ENCODE peak calls at places on chromosomes 16 and 17, in six cellular contexts. One of them, this sample, is unnamed.

GRCh38 chr17:4833178-4833940 is at the start of gene MINK1:
- DNase-seq in lung: peak
- DNase-seq in activated CD4-positive, alpha-beta T cell treated with anti-CD3 and anti-CD28 coated beads for 36 hours: peak
- DNase-seq in AG09319: peak
- DNase-seq in stimulated activated CD4-positive, alpha-beta T cell treated with anti-CD3 and anti-CD28 coated beads, Interleukin-15, amount 100 ng/mL, for 1 hour: peak
- DNase-seq in fibroblast of villous mesenchyme: peak
- DNase-seq in this sample: peak

GRCh38 chr16:997440-998051 is 16.0 kb downstream of the SOX8 start:
- DNase-seq in lung: peak
- DNase-seq in activated CD4-positive, alpha-beta T cell treated with anti-CD3 and anti-CD28 coated beads for 36 hours: peak
- DNase-seq in AG09319: no peak
- DNase-seq in stimulated activated CD4-positive, alpha-beta T cell treated with anti-CD3 and anti-CD28 coated beads, Interleukin-15, amount 100 ng/mL, for 1 hour: peak
- DNase-seq in fibroblast of villous mesenchyme: peak
- DNase-seq in this sample: peak

GRCh38 chr17:70855401-70856054 is 686.2 kb downstream of the KCNJ2 start:
- DNase-seq in lung: no peak
- DNase-seq in activated CD4-positive, alpha-beta T cell treated with anti-CD3 and anti-CD28 coated beads for 36 hours: no peak
- DNase-seq in AG09319: no peak
- DNase-seq in stimulated activated CD4-positive, alpha-beta T cell treated with anti-CD3 and anti-CD28 coated beads, Interleukin-15, amount 100 ng/mL, for 1 hour: no peak
- DNase-seq in fibroblast of villous mesenchyme: no peak
- DNase-seq in this sample: no peak

GRCh38 chr17:13634001-13634400 is 32.3 kb upstream of the HS3ST3A1 start:
- DNase-seq in lung: no peak
- DNase-seq in activated CD4-positive, alpha-beta T cell treated with anti-CD3 and anti-CD28 coated beads for 36 hours: no peak
- DNase-seq in AG09319: no peak
- DNase-seq in stimulated activated CD4-positive, alpha-beta T cell treated with anti-CD3 and anti-CD28 coated beads, Interleukin-15, amount 100 ng/mL, for 1 hour: no peak
- DNase-seq in fibroblast of villous mesenchyme: no peak
- DNase-seq in this sample: no peak

GRCh38 chr17:17098426-17099035 is 56.3 kb downstream of the MPRIP start:
- DNase-seq in lung: no peak
- DNase-seq in activated CD4-positive, alpha-beta T cell treated with anti-CD3 and anti-CD28 coated beads for 36 hours: no peak
- DNase-seq in AG09319: no peak
- DNase-seq in stimulated activated CD4-positive, alpha-beta T cell treated with anti-CD3 and anti-CD28 coated beads, Interleukin-15, amount 100 ng/mL, for 1 hour: no peak
- DNase-seq in fibroblast of villous mesenchyme: peak
- DNase-seq in this sample: no peak

GRCh38 chr17:16512011-16512410 is 20.0 kb upstream of the LRRC75A start:
- DNase-seq in lung: no peak
- DNase-seq in activated CD4-positive, alpha-beta T cell treated with anti-CD3 and anti-CD28 coated beads for 36 hours: no peak
- DNase-seq in AG09319: no peak
- DNase-seq in stimulated activated CD4-positive, alpha-beta T cell treated with anti-CD3 and anti-CD28 coated beads, Interleukin-15, amount 100 ng/mL, for 1 hour: no peak
- DNase-seq in fibroblast of villous mesenchyme: no peak
- DNase-seq in this sample: no peak

GRCh38 chr17:67178555-67178954 is 66.4 kb downstream of the HELZ start:
- DNase-seq in lung: no peak
- DNase-seq in activated CD4-positive, alpha-beta T cell treated with anti-CD3 and anti-CD28 coated beads for 36 hours: no peak
- DNase-seq in AG09319: no peak
- DNase-seq in stimulated activated CD4-positive, alpha-beta T cell treated with anti-CD3 and anti-CD28 coated beads, Interleukin-15, amount 100 ng/mL, for 1 hour: no peak
- DNase-seq in fibroblast of villous mesenchyme: no peak
- DNase-seq in this sample: no peak

GRCh38 chr17:40331743-40332641 is 23.0 kb downstream of the RARA start:
- DNase-seq in lung: peak
- DNase-seq in activated CD4-positive, alpha-beta T cell treated with anti-CD3 and anti-CD28 coated beads for 36 hours: peak
- DNase-seq in AG09319: peak
- DNase-seq in stimulated activated CD4-positive, alpha-beta T cell treated with anti-CD3 and anti-CD28 coated beads, Interleukin-15, amount 100 ng/mL, for 1 hour: no peak
- DNase-seq in fibroblast of villous mesenchyme: peak
- DNase-seq in this sample: no peak

GRCh38 chr16:11280616-11281522 is at the start of gene PRM1:
- DNase-seq in lung: no peak
- DNase-seq in activated CD4-positive, alpha-beta T cell treated with anti-CD3 and anti-CD28 coated beads for 36 hours: no peak
- DNase-seq in AG09319: no peak
- DNase-seq in stimulated activated CD4-positive, alpha-beta T cell treated with anti-CD3 and anti-CD28 coated beads, Interleukin-15, amount 100 ng/mL, for 1 hour: no peak
- DNase-seq in fibroblast of villous mesenchyme: no peak
- DNase-seq in this sample: no peak

GRCh38 chr16:81562926-81563325 is 118.3 kb downstream of the CMIP start:
- DNase-seq in lung: no peak
- DNase-seq in activated CD4-positive, alpha-beta T cell treated with anti-CD3 and anti-CD28 coated beads for 36 hours: no peak
- DNase-seq in AG09319: no peak
- DNase-seq in stimulated activated CD4-positive, alpha-beta T cell treated with anti-CD3 and anti-CD28 coated beads, Interleukin-15, amount 100 ng/mL, for 1 hour: no peak
- DNase-seq in fibroblast of villous mesenchyme: no peak
- DNase-seq in this sample: no peak